ENCODE peak calls at places on chromosomes 1 and 21, in ten cellular contexts. B is dorsolateral prefrontal cortex; X is GM12865; H is neural progenitor cell; R is heart right ventricle; F is Peyer's patch; E is iPS DF 6.9; S is fibroblast of lung; P is CD4-positive, CD25-positive, alpha-beta regulatory T cell; I is astrocyte of the cerebellum. N is an unnamed sample.

GRCh38 chr1:109546311-109547109 is 1.9 kb upstream of the GNAI3 start:
- DNase-seq in B (peak), X (peak), H (peak), R (peak), F (peak), E (peak), S (peak), P (peak), I (peak), N (peak)

GRCh38 chr1:47219001-47219400 is 13.0 kb downstream of the TAL1 start:
- DNase-seq in B (no peak), X (no peak), H (no peak), R (no peak), F (no peak), E (no peak), S (no peak), P (no peak), I (no peak), N (no peak)

GRCh38 chr1:209109001-209109785 is 474.3 kb upstream of the CAMK1G start:
- DNase-seq in B (no peak), X (no peak), H (no peak), R (no peak), F (no peak), E (no peak), S (no peak), P (no peak), I (no peak), N (no peak)

GRCh38 chr1:7552402-7552801 is 218.7 kb upstream of the VAMP3 start:
- DNase-seq in B (no peak), X (no peak), H (no peak), R (no peak), F (peak), E (no peak), S (peak), P (no peak), I (no peak), N (no peak)

GRCh38 chr1:229803601-229804217 is 177.7 kb downstream of the URB2 start:
- DNase-seq in B (no peak), X (no peak), H (no peak), R (no peak), F (no peak), E (no peak), S (no peak), P (no peak), I (no peak), N (no peak)

GRCh38 chr1:152983743-152984142 is at the start of gene SPRR1A:
- DNase-seq in B (no peak), X (no peak), H (no peak), R (no peak), F (no peak), E (no peak), S (no peak), P (no peak), I (no peak), N (no peak)

GRCh38 chr1:72282271-72282656 is at the start of gene NEGR1:
- DNase-seq in B (peak), X (peak), H (peak), R (peak), F (peak), E (no peak), S (peak), P (no peak), I (peak), N (peak)

GRCh38 chr1:117584181-117584580 is 21.7 kb upstream of the TENT5C start:
- DNase-seq in B (no peak), X (no peak), H (no peak), R (no peak), F (no peak), E (no peak), S (no peak), P (no peak), I (no peak), N (no peak)

GRCh38 chr1:25684216-25684965 is 67.8 kb downstream of the MAN1C1 start:
- DNase-seq in B (no peak), X (no peak), H (no peak), R (no peak), F (no peak), E (no peak), S (peak), P (no peak), I (no peak), N (no peak)

GRCh38 chr1:25683731-25684130 is 67.1 kb downstream of the MAN1C1 start:
- DNase-seq in B (no peak), X (no peak), H (no peak), R (no peak), F (no peak), E (no peak), S (peak), P (no peak), I (peak), N (peak)

GRCh38 chr1:25687221-25688017 is 70.8 kb downstream of the MAN1C1 start:
- DNase-seq in B (no peak), X (no peak), H (no peak), R (no peak), F (no peak), E (no peak), S (no peak), P (no peak), I (no peak), N (no peak)

GRCh38 chr1:25685211-25685750 is 68.7 kb downstream of the MAN1C1 start:
- DNase-seq in B (no peak), X (no peak), H (no peak), R (no peak), F (no peak), E (no peak), S (no peak), P (no peak), I (no peak), N (no peak)

GRCh38 chr1:25685938-25686665 is 69.5 kb downstream of the MAN1C1 start:
- DNase-seq in B (no peak), X (no peak), H (no peak), R (no peak), F (no peak), E (no peak), S (no peak), P (no peak), I (no peak), N (no peak)
- H3K4me3 ChIP-seq in B (no peak), X (no peak), H (no peak), R (no peak), F (no peak), E (no peak), S (no peak), P (no peak), I (no peak), N (no peak)

GRCh38 chr1:20187813-20188454 is 1.6 kb upstream of the PLA2G2C start:
- DNase-seq in B (no peak), X (no peak), H (no peak), R (no peak), F (no peak), E (no peak), S (no peak), P (no peak), I (no peak), N (no peak)

GRCh38 chr1:20184481-20184900 is 1.4 kb upstream of the UBXN10 start:
- DNase-seq in B (no peak), X (no peak), H (no peak), R (no peak), F (no peak), E (no peak), S (no peak), P (no peak), I (no peak), N (no peak)

GRCh38 chr1:20184997-20185833 is 681 bp upstream of the UBXN10 start:
- DNase-seq in B (no peak), X (no peak), H (no peak), R (no peak), F (no peak), E (no peak), S (no peak), P (peak), I (no peak), N (no peak)

GRCh38 chr1:20187103-20187812 is 940 bp upstream of the PLA2G2C start:
- DNase-seq in B (peak), X (no peak), H (no peak), R (no peak), F (no peak), E (no peak), S (no peak), P (no peak), I (no peak), N (no peak)

GRCh38 chr1:20185834-20186782 is at the start of the genes PLA2G2C and UBXN10:
- DNase-seq in B (peak), X (peak), H (peak), R (peak), F (peak), E (no peak), S (no peak), P (no peak), I (no peak), N (no peak)
- H3K4me3 ChIP-seq in B (peak), X (no peak), H (peak), R (peak), F (peak), E (peak), S (no peak), P (peak), I (peak), N (no peak)

GRCh38 chr1:228500901-228501871 is 14.0 kb downstream of the RNF187 start:
- DNase-seq in B (peak), X (peak), H (peak), R (peak), F (peak), E (peak), S (peak), P (peak), I (peak), N (peak)
- H3K4me3 ChIP-seq in B (peak), X (peak), H (no peak), R (no peak), F (no peak), E (no peak), S (no peak), P (peak), I (peak), N (peak)

GRCh38 chr21:14538477-14538876 is 7.6 kb downstream of the SAMSN1 start:
- DNase-seq in B (no peak), X (no peak), H (no peak), R (no peak), F (no peak), E (no peak), S (no peak), P (no peak), I (no peak), N (no peak)

GRCh38 chr21:14545906-14546480 is at the start of gene SAMSN1:
- DNase-seq in B (no peak), X (peak), H (no peak), R (no peak), F (no peak), E (no peak), S (no peak), P (peak), I (no peak), N (no peak)

GRCh38 chr21:14542638-14543037 is 3.5 kb downstream of the SAMSN1 start:
- DNase-seq in B (no peak), X (no peak), H (no peak), R (no peak), F (no peak), E (no peak), S (no peak), P (no peak), I (no peak), N (no peak)

GRCh38 chr21:14543983-14544382 is 2.1 kb downstream of the SAMSN1 start:
- DNase-seq in B (no peak), X (no peak), H (no peak), R (no peak), F (no peak), E (no peak), S (no peak), P (no peak), I (no peak), N (no peak)

DNA sequence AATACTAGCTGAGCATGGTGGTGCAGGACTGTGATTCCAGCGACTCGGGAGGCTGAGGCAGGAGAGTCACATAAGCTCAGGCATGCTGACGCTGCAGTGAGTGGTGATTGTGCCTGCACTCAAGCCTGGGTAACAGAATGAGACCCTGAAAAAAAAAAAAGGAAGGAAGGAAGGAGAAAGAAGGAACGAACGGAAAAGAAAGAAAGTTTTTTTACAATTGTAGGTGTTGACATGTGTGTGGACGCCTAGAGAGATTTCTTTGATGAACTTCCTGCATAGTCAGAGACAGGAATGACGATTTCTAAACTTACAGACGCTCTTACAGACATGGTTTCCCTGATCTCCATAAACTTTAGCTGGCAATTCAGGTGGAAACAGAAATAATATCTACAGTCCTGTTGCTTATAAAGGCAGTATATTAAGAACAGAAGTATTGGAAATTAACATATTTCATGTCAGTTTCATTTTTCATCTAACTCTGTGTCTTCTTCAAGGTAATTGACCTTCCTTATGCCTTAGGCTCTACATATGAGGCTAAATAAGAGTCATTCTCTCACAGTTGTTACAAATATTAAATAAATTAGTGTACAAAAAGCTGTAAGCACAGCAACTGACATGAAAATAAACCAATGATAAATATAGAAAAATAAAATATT is 4.1 kb downstream of the SAMSN1 start:
- DNase-seq in B (no peak), X (no peak), H (no peak), R (no peak), F (no peak), E (no peak), S (no peak), P (no peak), I (no peak), N (no peak)
- H3K4me3 ChIP-seq in B (no peak), X (peak), H (no peak), R (no peak), F (peak), E (no peak), S (no peak), P (peak), I (no peak), N (no peak)

DNA sequence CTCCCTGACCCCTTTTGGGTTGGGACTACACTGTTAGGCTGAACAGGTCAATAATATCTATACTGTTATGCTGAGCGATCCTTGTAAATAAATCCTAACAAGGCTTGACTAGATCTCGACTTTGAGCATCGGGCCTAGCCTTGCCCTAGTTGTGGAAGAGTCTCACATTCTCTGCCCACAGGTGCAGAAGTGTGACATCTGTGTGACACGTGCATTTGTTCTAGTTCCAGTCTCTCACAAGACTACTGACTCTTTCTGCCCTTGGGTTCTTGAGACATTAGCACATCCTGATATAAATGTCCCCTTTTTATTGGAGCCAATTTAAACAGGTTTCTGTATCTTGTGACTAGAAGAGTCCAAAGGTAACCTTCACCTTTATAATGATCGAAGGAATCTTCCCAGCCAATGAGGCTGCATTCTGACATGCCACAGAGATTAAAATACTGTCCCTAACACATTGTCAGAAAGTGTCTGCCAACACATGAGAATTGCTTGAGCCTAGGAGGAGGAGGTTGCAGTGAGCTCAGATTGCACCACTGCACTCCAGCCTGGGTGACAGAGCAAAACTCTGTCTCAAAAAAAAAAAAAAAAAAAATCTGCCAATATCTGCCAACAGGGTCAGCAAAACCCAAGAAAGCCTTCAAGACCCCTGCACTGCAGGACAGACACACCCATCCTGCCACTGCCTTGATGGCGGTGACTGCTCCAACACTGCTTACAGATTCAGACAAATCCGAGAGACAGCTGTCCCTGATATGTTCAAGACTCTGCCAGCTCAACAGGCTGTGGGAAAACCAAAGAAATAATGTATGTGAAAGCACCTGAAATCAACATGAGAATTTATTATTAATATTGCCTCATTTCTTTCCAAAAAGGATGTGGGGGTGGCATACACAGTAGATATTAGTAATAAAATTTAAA is 56.5 kb upstream of the PSEN2 start:
- DNase-seq in B (no peak), X (no peak), H (no peak), R (no peak), F (no peak), E (no peak), S (no peak), P (no peak), I (no peak), N (no peak)
- H3K4me3 ChIP-seq in B (no peak), X (no peak), H (no peak), R (no peak), F (no peak), E (no peak), S (no peak), P (no peak), I (no peak), N (no peak)

GRCh38 chr1:151130837-151131586 is 15.4 kb downstream of the SEMA6C start:
- DNase-seq in B (peak), X (peak), H (peak), R (peak), F (peak), E (peak), S (peak), P (peak), I (peak), N (peak)
- H3K4me3 ChIP-seq in B (peak), X (peak), H (peak), R (peak), F (peak), E (peak), S (peak), P (peak), I (peak), N (peak)

GRCh38 chr1:53501065-53502005 is 42.1 kb downstream of the DMRTB1 start:
- DNase-seq in B (no peak), X (no peak), H (no peak), R (no peak), F (no peak), E (no peak), S (no peak), P (no peak), I (no peak), N (no peak)
- H3K4me3 ChIP-seq in B (no peak), X (no peak), H (no peak), R (no peak), F (no peak), E (no peak), S (no peak), P (no peak), I (no peak), N (no peak)

DNA sequence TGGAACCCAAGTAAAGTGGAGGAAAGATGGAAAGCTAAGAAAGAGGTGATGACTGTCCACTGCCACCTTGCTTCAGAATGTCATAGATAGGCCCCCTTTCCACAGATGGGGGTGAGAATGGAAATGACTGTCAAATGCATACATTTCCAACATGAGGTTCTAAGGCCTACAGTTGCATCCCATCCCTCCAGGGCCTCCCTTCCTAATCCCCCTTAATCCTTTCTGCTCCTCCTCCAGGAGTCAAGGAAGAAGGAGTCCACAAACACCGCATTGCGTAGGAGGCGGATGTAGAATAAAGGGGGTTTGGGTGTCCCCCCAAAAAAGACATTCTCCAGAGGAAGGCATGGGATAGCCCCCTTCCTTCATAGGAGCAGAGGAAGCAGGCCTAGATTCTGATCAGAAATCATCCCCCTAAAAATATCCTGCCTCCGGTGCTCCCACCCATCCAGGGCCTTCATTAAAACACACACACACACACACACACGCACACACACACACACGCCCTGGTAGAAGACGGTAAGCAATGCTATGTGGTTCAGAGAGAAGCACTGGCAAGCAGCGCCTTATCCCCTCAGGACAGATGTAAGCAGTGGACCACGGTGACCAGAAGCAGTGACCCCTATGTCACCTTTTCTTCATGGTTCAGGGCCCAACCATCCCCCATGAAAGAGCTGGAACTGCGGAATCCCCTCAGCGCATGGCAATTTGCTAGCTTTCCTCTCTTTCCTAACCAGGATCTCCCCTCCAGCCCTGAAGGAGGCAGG is 2.0 kb downstream of the SV2A start:
- DNase-seq in B (no peak), X (peak), H (peak), R (no peak), F (no peak), E (no peak), S (no peak), P (no peak), I (no peak), N (no peak)
- H3K4me3 ChIP-seq in B (peak), X (no peak), H (peak), R (no peak), F (no peak), E (no peak), S (no peak), P (no peak), I (no peak), N (no peak)

DNA sequence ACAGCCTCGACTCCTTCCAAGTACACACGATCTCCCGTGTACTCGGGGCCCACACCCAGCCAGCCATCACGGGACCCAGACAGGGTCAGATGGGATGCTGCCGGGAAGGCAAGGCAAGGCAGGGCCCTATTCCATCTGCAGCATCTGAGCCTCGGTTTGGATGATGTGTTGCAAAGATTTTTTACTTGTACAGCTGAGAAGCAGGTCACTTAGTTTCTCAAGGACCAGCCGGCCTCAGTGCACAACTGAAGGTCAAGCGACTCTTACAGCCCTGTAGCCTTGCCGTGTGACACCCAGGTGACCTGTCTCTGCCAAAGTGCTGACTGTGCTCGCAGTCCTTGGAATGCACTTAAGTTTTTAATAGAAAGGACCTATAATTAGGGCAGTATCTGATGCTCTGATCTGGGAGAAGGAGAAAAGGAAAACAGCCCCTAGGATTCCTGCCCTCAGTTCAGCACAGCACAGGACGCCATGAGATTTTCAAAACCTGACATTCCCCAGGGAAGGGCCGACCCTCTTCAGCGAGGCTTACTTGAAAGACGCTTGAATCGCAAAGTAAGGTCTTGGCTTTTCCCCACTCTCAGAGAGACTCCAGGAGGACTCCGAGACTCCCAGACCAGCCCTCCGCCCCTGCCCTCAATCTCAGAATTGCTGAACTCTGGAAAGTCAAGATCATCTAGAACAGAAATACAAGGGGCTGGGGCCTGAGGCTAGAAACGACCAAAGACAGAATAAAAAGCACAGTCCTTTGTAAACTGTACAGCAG is 1.3 kb downstream of the GPR157 start:
- DNase-seq in B (no peak), X (no peak), H (peak), R (no peak), F (no peak), E (no peak), S (no peak), P (no peak), I (no peak), N (no peak)
- H3K4me3 ChIP-seq in B (peak), X (peak), H (peak), R (peak), F (peak), E (no peak), S (peak), P (peak), I (peak), N (peak)

GRCh38 chr1:179969962-179970361 is 15.4 kb downstream of the CEP350 start:
- DNase-seq in B (no peak), X (no peak), H (no peak), R (no peak), F (no peak), E (no peak), S (no peak), P (no peak), I (no peak), N (peak)

GRCh38 chr1:179968994-179969919 is 14.6 kb downstream of the CEP350 start:
- DNase-seq in B (no peak), X (no peak), H (no peak), R (no peak), F (no peak), E (no peak), S (no peak), P (no peak), I (no peak), N (no peak)

GRCh38 chr1:179976970-179977651 is 22.5 kb downstream of the CEP350 start:
- DNase-seq in B (no peak), X (no peak), H (peak), R (no peak), F (no peak), E (no peak), S (no peak), P (no peak), I (no peak), N (no peak)

GRCh38 chr1:179971563-179972496 is 17.2 kb downstream of the CEP350 start:
- DNase-seq in B (no peak), X (no peak), H (no peak), R (no peak), F (no peak), E (no peak), S (no peak), P (no peak), I (no peak), N (no peak)

GRCh38 chr1:179973198-179974114 is 18.8 kb downstream of the CEP350 start:
- DNase-seq in B (no peak), X (no peak), H (no peak), R (no peak), F (no peak), E (no peak), S (no peak), P (no peak), I (no peak), N (no peak)
- H3K4me3 ChIP-seq in B (no peak), X (no peak), H (no peak), R (no peak), F (no peak), E (no peak), S (no peak), P (no peak), I (no peak), N (no peak)